ENCODE peak calls at places on chromosome 12, in six cellular contexts. One of them, this sample, is unnamed.

GRCh38 chr12:130425698-130426245 is 88.1 kb downstream of the PIWIL1 start:
- DNase-seq in psoas muscle: no peak
- DNase-seq in pancreas: no peak
- DNase-seq in neural progenitor cell: no peak
- DNase-seq in endothelial cell of umbilical vein: no peak
- DNase-seq in OCI-LY7: no peak
- DNase-seq in this sample: no peak

GRCh38 chr12:53486730-53487487 is 12.3 kb downstream of the MAP3K12 start:
- DNase-seq in psoas muscle: peak; percentile 46
- DNase-seq in pancreas: no peak
- DNase-seq in neural progenitor cell: no peak
- DNase-seq in endothelial cell of umbilical vein: no peak
- DNase-seq in OCI-LY7: no peak
- DNase-seq in this sample: no peak

GRCh38 chr12:106134294-106134949 is 4.3 kb downstream of the NUAK1 start:
- DNase-seq in psoas muscle: no peak
- DNase-seq in pancreas: no peak
- DNase-seq in neural progenitor cell: no peak
- DNase-seq in endothelial cell of umbilical vein: no peak
- DNase-seq in OCI-LY7: no peak
- DNase-seq in this sample: no peak

GRCh38 chr12:101616027-101616494 is 21.3 kb downstream of the MYBPC1 start:
- DNase-seq in psoas muscle: no peak
- DNase-seq in pancreas: no peak
- DNase-seq in neural progenitor cell: no peak
- DNase-seq in endothelial cell of umbilical vein: peak; percentile 13
- DNase-seq in OCI-LY7: peak; percentile 23
- DNase-seq in this sample: no peak

GRCh38 chr12:47903927-47904646 is 707 bp downstream of the VDR start:
- DNase-seq in psoas muscle: peak; percentile 76
- DNase-seq in pancreas: peak; percentile 25
- DNase-seq in neural progenitor cell: no peak
- DNase-seq in endothelial cell of umbilical vein: peak; percentile 63
- DNase-seq in OCI-LY7: no peak
- DNase-seq in this sample: peak; percentile 73

GRCh38 chr12:68745376-68745903 is 536 bp upstream of the SLC35E3 start:
- DNase-seq in psoas muscle: no peak
- DNase-seq in pancreas: no peak
- DNase-seq in neural progenitor cell: no peak
- DNase-seq in endothelial cell of umbilical vein: no peak
- DNase-seq in OCI-LY7: peak; percentile 22
- DNase-seq in this sample: no peak

GRCh38 chr12:100724071-100724470 is 70.5 kb upstream of the ANO4 start:
- DNase-seq in psoas muscle: no peak
- DNase-seq in pancreas: no peak
- DNase-seq in neural progenitor cell: peak; percentile 76
- DNase-seq in endothelial cell of umbilical vein: no peak
- DNase-seq in OCI-LY7: no peak
- DNase-seq in this sample: no peak

GRCh38 chr12:102374190-102374589 is 106.2 kb downstream of the IGF1 start:
- DNase-seq in psoas muscle: no peak
- DNase-seq in pancreas: no peak
- DNase-seq in neural progenitor cell: no peak
- DNase-seq in endothelial cell of umbilical vein: no peak
- DNase-seq in OCI-LY7: no peak
- DNase-seq in this sample: no peak

GRCh38 chr12:121494093-121494787 is 86.6 kb downstream of the KDM2B start:
- DNase-seq in psoas muscle: peak; percentile 63
- DNase-seq in pancreas: no peak
- DNase-seq in neural progenitor cell: peak; percentile 66
- DNase-seq in endothelial cell of umbilical vein: peak; percentile 31
- DNase-seq in OCI-LY7: peak; percentile 55
- DNase-seq in this sample: no peak

GRCh38 chr12:40253936-40254335 is 29.1 kb downstream of the LRRK2 start:
- DNase-seq in psoas muscle: no peak
- DNase-seq in pancreas: no peak
- DNase-seq in neural progenitor cell: no peak
- DNase-seq in endothelial cell of umbilical vein: no peak
- DNase-seq in OCI-LY7: no peak
- DNase-seq in this sample: no peak

GRCh38 chr12:106276032-106276728 is 26.4 kb upstream of the TCP11L2 start:
- DNase-seq in psoas muscle: no peak
- DNase-seq in pancreas: no peak
- DNase-seq in neural progenitor cell: no peak
- DNase-seq in endothelial cell of umbilical vein: no peak
- DNase-seq in OCI-LY7: peak; percentile 32
- DNase-seq in this sample: no peak

GRCh38 chr12:176321-177181 is 37.4 kb downstream of the SLC6A12 start:
- DNase-seq in psoas muscle: no peak
- DNase-seq in pancreas: no peak
- DNase-seq in neural progenitor cell: no peak
- DNase-seq in endothelial cell of umbilical vein: no peak
- DNase-seq in OCI-LY7: no peak
- DNase-seq in this sample: no peak

GRCh38 chr12:8123124-8123888 is at the start of gene CLEC4A:
- DNase-seq in psoas muscle: no peak
- DNase-seq in pancreas: no peak
- DNase-seq in neural progenitor cell: no peak
- DNase-seq in endothelial cell of umbilical vein: no peak
- DNase-seq in OCI-LY7: no peak
- DNase-seq in this sample: no peak

DNA sequence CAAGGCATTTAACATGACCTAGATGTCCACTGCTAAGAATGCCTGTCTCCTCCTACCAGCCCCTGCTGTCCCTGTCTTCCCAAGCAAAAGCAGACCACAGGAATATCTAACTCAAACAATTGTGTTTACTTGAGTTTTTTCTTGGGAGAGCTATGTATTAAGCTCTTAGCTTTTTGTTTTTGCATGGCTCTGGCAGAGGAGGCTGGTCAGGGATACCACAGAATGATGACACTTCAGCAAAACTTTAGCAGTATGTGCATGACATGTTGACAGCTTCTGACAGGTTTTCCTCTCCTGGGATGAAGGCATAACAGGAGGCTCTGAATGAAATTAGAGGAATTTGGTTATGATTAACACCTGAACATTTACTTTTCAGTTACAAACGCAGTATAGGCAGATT is 6.9 kb downstream of the TMBIM6 start:
- DNase-seq in psoas muscle: no peak
- DNase-seq in pancreas: no peak
- DNase-seq in neural progenitor cell: no peak
- DNase-seq in endothelial cell of umbilical vein: no peak
- DNase-seq in OCI-LY7: no peak
- DNase-seq in this sample: no peak
- H3K36me3 ChIP-seq in psoas muscle: peaks cover 6% of the 10 kb centered on the region
- H3K36me3 ChIP-seq in pancreas: peaks cover 5% of the 10 kb centered on the region
- H3K36me3 ChIP-seq in neural progenitor cell: peaks cover 12% of the 10 kb centered on the region
- H3K36me3 ChIP-seq in endothelial cell of umbilical vein: peaks cover 7% of the 10 kb centered on the region
- H3K36me3 ChIP-seq in OCI-LY7: peaks cover 93% of the 10 kb centered on the region
- H3K36me3 ChIP-seq in this sample: peaks cover 30% of the 10 kb centered on the region

GRCh38 chr12:46518184-46518583 is 145.6 kb upstream of the SLC38A2 start:
- DNase-seq in psoas muscle: peak; percentile 21
- DNase-seq in pancreas: no peak
- DNase-seq in neural progenitor cell: no peak
- DNase-seq in endothelial cell of umbilical vein: no peak
- DNase-seq in OCI-LY7: no peak
- DNase-seq in this sample: no peak
- H3K27ac ChIP-seq in psoas muscle: no peak overlapping the region
- H3K27ac ChIP-seq in pancreas: no peak overlapping the region
- H3K27ac ChIP-seq in neural progenitor cell: no peak overlapping the region
- H3K27ac ChIP-seq in endothelial cell of umbilical vein: no peak overlapping the region
- H3K27ac ChIP-seq in OCI-LY7: no peak overlapping the region
- H3K27ac ChIP-seq in this sample: no peak overlapping the region

DNA sequence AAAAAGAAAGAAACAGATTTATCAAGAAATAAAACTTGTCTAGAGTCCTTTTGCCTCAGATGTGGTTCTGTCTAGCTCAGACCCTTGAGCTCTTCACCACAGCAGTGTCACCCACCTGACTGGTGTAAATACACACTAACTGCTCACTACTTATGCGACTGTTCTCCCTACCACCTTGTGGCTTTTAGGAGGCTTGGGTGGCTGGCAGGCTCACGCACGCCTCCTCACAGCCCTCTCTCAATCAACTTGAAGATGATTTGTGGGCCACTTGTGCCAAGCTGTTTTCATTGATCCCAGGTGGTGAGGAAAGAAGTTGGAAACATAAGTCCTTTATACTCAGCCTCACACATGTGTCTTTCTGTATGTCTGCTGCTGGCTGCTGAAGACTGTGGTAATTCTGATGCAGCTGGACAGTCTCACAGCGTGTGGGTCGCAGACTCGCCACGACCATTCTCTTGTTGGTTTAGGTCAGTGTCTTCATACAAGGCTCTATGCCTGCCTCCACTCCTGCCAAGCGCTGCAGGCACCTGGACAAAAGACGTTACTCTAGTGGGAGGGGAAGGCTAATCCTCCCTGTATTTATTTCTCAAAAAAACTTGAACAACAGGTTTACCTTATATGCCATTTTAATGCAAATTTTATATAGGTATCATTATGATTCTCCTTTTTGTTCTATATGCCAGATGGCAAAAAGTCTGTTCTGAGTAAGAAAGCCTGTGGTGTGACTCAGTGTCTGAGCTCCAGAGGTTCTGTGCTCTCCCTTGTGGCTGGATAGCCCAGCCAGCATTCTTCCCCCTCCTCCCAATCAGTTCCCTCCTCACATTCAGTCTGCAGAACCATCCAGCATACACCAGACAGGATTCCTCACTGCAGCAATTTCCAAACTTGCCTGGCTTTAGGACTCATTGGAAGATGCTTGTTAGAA is 115.5 kb downstream of the DIP2B start:
- DNase-seq in psoas muscle: no peak
- DNase-seq in pancreas: no peak
- DNase-seq in neural progenitor cell: peak; percentile 55
- DNase-seq in endothelial cell of umbilical vein: no peak
- DNase-seq in OCI-LY7: no peak
- DNase-seq in this sample: no peak
- TF ChIP-seq CTCF in psoas muscle: no peak
- TF ChIP-seq CTCF in pancreas: no peak
- TF ChIP-seq CTCF in neural progenitor cell: no peak
- TF ChIP-seq CTCF in endothelial cell of umbilical vein: no peak
- TF ChIP-seq CTCF in OCI-LY7: no peak
- TF ChIP-seq CTCF in this sample: no peak

GRCh38 chr12:103810108-103810507 is 30.9 kb downstream of the NT5DC3 start:
- DNase-seq in psoas muscle: no peak
- DNase-seq in pancreas: no peak
- DNase-seq in neural progenitor cell: no peak
- DNase-seq in endothelial cell of umbilical vein: no peak
- DNase-seq in OCI-LY7: no peak
- DNase-seq in this sample: no peak
- H3K36me3 ChIP-seq in psoas muscle: peaks cover 3% of the 10 kb centered on the region
- H3K36me3 ChIP-seq in pancreas: no peaks in the 10 kb centered on the region
- H3K36me3 ChIP-seq in neural progenitor cell: no peaks in the 10 kb centered on the region
- H3K36me3 ChIP-seq in endothelial cell of umbilical vein: no peaks in the 10 kb centered on the region
- H3K36me3 ChIP-seq in OCI-LY7: no peaks in the 10 kb centered on the region
- H3K36me3 ChIP-seq in this sample: no peaks in the 10 kb centered on the region

DNA sequence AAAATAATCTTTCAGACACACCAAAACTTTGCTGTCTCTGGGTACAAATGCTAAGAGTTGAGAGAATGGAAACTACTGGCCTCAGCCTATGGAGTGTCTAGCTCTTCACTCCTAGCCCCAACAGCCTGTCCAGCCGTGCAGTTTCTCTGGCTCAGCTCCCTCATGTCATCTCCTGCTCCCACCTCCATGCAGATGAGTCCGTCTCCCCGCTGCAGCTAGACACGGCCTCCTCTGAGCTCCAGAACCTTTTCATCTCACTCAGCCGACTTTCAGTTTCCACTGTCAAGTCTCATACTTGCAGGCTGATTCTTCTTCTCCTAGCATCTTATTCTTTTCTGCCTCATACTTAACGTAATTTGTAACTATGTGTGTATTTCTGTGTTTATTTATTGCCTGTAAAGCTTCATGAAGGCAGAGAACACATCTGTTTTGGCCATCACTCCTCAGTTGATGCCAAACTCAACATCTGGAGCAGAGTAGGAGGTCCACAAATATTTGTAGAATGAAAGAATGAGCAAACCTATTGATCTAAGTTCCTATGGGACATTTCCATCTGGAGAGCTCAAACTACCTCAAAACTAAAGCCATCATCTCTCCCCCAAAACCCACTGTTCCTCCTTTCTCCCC is 139.7 kb upstream of the PWP1 start:
- DNase-seq in psoas muscle: no peak
- DNase-seq in pancreas: no peak
- DNase-seq in neural progenitor cell: no peak
- DNase-seq in endothelial cell of umbilical vein: no peak
- DNase-seq in OCI-LY7: no peak
- DNase-seq in this sample: no peak
- H3K27ac ChIP-seq in psoas muscle: no peak overlapping the region
- H3K27ac ChIP-seq in pancreas: no peak overlapping the region
- H3K27ac ChIP-seq in neural progenitor cell: no peak overlapping the region
- H3K27ac ChIP-seq in endothelial cell of umbilical vein: no peak overlapping the region
- H3K27ac ChIP-seq in OCI-LY7: no peak overlapping the region
- H3K27ac ChIP-seq in this sample: no peak overlapping the region

DNA sequence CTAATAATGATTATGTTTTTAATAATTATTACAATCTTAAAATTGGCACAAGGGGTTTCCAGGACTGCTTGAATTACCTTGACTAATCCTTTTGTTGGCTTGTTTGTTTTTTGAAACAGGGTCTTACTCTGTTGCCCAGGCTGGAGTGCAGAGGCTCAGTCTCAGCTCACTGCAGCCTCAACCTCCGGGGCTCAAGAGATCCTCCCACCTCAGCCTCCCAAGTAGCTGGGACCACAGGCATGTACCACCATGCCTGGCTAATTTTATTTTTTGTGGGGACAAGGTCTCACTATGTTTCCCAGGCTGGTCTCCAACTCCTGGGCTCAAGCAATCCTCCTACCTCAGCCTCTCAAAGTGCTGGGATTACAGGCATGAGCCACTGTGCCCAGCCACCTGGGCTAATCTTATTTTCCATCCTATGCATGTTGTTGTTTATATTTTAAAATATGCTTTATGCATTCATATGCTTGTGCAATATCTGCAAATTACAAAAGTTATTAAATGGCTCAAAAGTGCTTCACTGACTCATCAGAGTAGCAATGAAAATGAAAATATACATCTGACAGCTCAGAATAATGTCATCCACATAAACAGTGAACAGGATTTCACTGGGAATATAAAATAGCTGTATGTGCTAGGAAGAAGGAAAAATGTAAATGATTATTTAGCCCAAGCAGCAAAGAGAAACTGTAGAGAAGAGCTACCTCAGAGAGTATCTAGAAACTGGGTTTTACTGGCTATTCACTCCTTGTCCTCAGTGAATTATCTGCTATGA is 24.8 kb upstream of the PLEKHG6 start:
- DNase-seq in psoas muscle: no peak
- DNase-seq in pancreas: no peak
- DNase-seq in neural progenitor cell: no peak
- DNase-seq in endothelial cell of umbilical vein: no peak
- DNase-seq in OCI-LY7: no peak
- DNase-seq in this sample: peak; percentile 6
- TF ChIP-seq CTCF in psoas muscle: no peak
- TF ChIP-seq CTCF in pancreas: no peak
- TF ChIP-seq CTCF in neural progenitor cell: no peak
- TF ChIP-seq CTCF in endothelial cell of umbilical vein: no peak
- TF ChIP-seq CTCF in OCI-LY7: no peak
- TF ChIP-seq CTCF in this sample: no peak

This sample was measured in lower lobe of right lung.